ENCODE peak calls at places on chromosomes 12 and 14, in eight cellular contexts. P is NCI-H1417 treated with DMSO at 0.1 percent for 48 hours; O is LoVo; F is NCI-H748 treated with DMSO at 0.1 percent for 48 hours; A is stimulated activated CD8-positive, alpha-beta memory T cell treated with anti-CD3 and anti-CD28 coated beads, Interleukin-15, amount 100 ng/mL, for 24 hours; S is RPMI7951; K is NCI-H460; V is DMS79. R is an unnamed sample.

GRCh38 chr14:52551696-52552062 is 626 bp downstream of the TXNDC16 start:
- DNase-seq in P (peak), O (peak), F (peak), A (no peak), S (peak), K (no peak), V (no peak), R (no peak)

GRCh38 chr14:103061482-103061976 is 4.2 kb upstream of the CDC42BPB start:
- DNase-seq in P (no peak), O (no peak), F (no peak), A (no peak), S (no peak), K (no peak), V (no peak), R (no peak)

GRCh38 chr14:82387699-82388098 is 854.0 kb upstream of the SEL1L start:
- DNase-seq in P (no peak), O (no peak), F (no peak), A (no peak), S (no peak), K (no peak), V (no peak), R (no peak)

GRCh38 chr12:86787419-86787818 is 531.2 kb upstream of the MGAT4C start:
- DNase-seq in P (no peak), O (no peak), F (no peak), A (no peak), S (no peak), K (no peak), V (no peak), R (no peak)

GRCh38 chr14:31561155-31561846 is at the start of gene NUBPL:
- DNase-seq in P (peak), O (peak), F (peak), A (peak), S (peak), K (peak), V (peak), R (peak)

GRCh38 chr12:38102197-38102596 is 214.4 kb upstream of the ALG10B start:
- DNase-seq in P (no peak), O (no peak), F (no peak), A (no peak), S (peak), K (no peak), V (no peak), R (peak)

GRCh38 chr12:14403711-14404164 is 38.3 kb downstream of the ATF7IP start:
- DNase-seq in P (peak), O (peak), F (peak), A (no peak), S (peak), K (no peak), V (peak), R (peak)

GRCh38 chr12:15599266-15600037 is 189.7 kb downstream of the EPS8 start:
- DNase-seq in P (no peak), O (peak), F (peak), A (no peak), S (peak), K (no peak), V (peak), R (peak)

GRCh38 chr12:77954156-77954555 is 123.5 kb downstream of the NAV3 start:
- DNase-seq in P (no peak), O (no peak), F (no peak), A (no peak), S (no peak), K (no peak), V (no peak), R (no peak)

GRCh38 chr14:41986726-41987125 is 380.1 kb downstream of the LRFN5 start:
- DNase-seq in P (no peak), O (peak), F (no peak), A (no peak), S (no peak), K (no peak), V (no peak), R (no peak)

GRCh38 chr12:132191715-132192553 is 47.7 kb downstream of the NOC4L start:
- DNase-seq in P (no peak), O (no peak), F (no peak), A (no peak), S (no peak), K (no peak), V (no peak), R (no peak)

GRCh38 chr12:254039-254438 is 8.6 kb downstream of the SLC6A13 start:
- DNase-seq in P (no peak), O (no peak), F (no peak), A (no peak), S (no peak), K (no peak), V (no peak), R (no peak)

GRCh38 chr12:24605916-24606315 is 343.0 kb downstream of the BCAT1 start:
- DNase-seq in P (no peak), O (no peak), F (no peak), A (no peak), S (no peak), K (no peak), V (no peak), R (no peak)

GRCh38 chr14:26841920-26842741 is 244.3 kb upstream of the NOVA1 start:
- DNase-seq in P (no peak), O (peak), F (no peak), A (no peak), S (peak), K (peak), V (peak), R (peak)

R was measured in A549.